ENCODE peak calls at places on chromosomes 4 and X, in five cellular contexts. Q is uterus, G is tibial nerve, R is cardiac muscle cell, X is endodermal cell. P is an unnamed sample.

GRCh38 chr4:77072195-77072753 is 3.5 kb downstream of the CCNI start:
- DNase-seq in G (no peak), X (no peak), Q (no peak), R (no peak), P (peak)

GRCh38 chrX:20001615-20002014 is 10.8 kb upstream of the BCLAF3 start:
- DNase-seq in G (no peak), R (no peak), Q (no peak), X (peak), P (no peak)

GRCh38 chr4:107619065-107619464 is 101.0 kb downstream of the PAPSS1 start:
- DNase-seq in X (no peak), R (no peak), Q (no peak), G (peak), P (no peak)

GRCh38 chrX:9493936-9494335 is 29.1 kb downstream of the TBL1X start:
- DNase-seq in R (no peak), G (no peak), Q (no peak), X (no peak), P (no peak)

GRCh38 chr4:62548108-62548524 is 1348.0 kb downstream of the ADGRL3 start:
- DNase-seq in Q (no peak), R (no peak), G (no peak), X (peak), P (no peak)

GRCh38 chr4:41658106-41658505 is 90.4 kb downstream of the PHOX2B start:
- DNase-seq in Q (no peak), X (no peak), G (no peak), R (no peak), P (no peak)

GRCh38 chrX:17441965-17442364 is 67.0 kb downstream of the NHS start:
- DNase-seq in R (no peak), X (no peak), Q (no peak), G (no peak), P (no peak)

GRCh38 chr4:53500552-53500951 is 90.7 kb downstream of the LNX1 start:
- DNase-seq in R (no peak), Q (no peak), G (no peak), X (no peak), P (no peak)

DNA sequence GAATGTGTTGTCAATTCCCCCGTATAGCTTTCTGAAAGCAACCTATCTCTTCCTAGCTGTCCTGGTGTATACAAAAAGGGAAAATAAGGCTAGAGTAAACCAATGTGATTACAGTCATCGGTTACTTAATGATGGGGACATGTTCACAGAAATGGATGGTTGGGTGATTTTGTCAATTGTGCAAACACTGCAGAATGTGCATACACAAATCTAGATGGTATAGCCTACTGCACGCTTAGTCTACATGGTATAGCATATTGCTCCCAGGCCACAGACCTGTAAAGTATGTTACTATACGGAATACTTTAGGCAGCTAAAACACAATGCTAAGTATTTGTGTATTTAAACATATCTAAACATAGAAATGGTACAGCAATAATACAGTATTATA is 5.1 kb downstream of the DTHD1 start:
- DNase-seq in G (no peak), X (no peak), R (no peak), Q (no peak), P (no peak)
- H3K27ac ChIP-seq in G (no peak), X (no peak), R (no peak), Q (no peak), P (no peak)

GRCh38 chr4:173990126-173990878 is 293.2 kb downstream of the FBXO8 start:
- DNase-seq in Q (peak), G (no peak), X (peak), R (peak), P (no peak)
- TF ChIP-seq CTCF in Q (peak), G (peak), X (peak), R (peak), P (peak)

GRCh38 chr4:185142563-185142910 is 529 bp upstream of the SLC25A4 start:
- DNase-seq in Q (no peak), G (no peak), R (no peak), X (no peak), P (no peak)

GRCh38 chr4:185137233-185137925 is 5.7 kb upstream of the SLC25A4 start:
- DNase-seq in X (no peak), R (no peak), G (no peak), Q (no peak), P (no peak)

GRCh38 chr4:185138161-185138560 is 4.9 kb upstream of the SLC25A4 start:
- DNase-seq in R (no peak), G (no peak), Q (no peak), X (no peak), P (no peak)

GRCh38 chr4:185141777-185142176 is 1.3 kb upstream of the SLC25A4 start:
- DNase-seq in G (no peak), X (no peak), R (no peak), Q (no peak), P (no peak)

GRCh38 chr4:185139736-185140135 is 3.3 kb upstream of the SLC25A4 start:
- DNase-seq in Q (no peak), G (no peak), X (no peak), R (no peak), P (no peak)
- H3K27ac ChIP-seq in Q (no peak), G (no peak), X (no peak), R (no peak), P (no peak)

GRCh38 chr4:23333556-23333945 is 556.3 kb downstream of the PPARGC1A start:
- DNase-seq in X (no peak), G (no peak), Q (no peak), R (no peak), P (no peak)

GRCh38 chr4:23332266-23332665 is 557.6 kb downstream of the PPARGC1A start:
- DNase-seq in Q (no peak), G (no peak), R (no peak), X (no peak), P (no peak)

GRCh38 chr4:23337292-23337691 is 552.6 kb downstream of the PPARGC1A start:
- DNase-seq in X (peak), G (no peak), Q (no peak), R (peak), P (no peak)

GRCh38 chr4:23333946-23334878 is 555.6 kb downstream of the PPARGC1A start:
- DNase-seq in G (peak), X (peak), Q (no peak), R (peak), P (no peak)
- TF ChIP-seq CTCF in G (no peak), X (peak), Q (no peak), R (peak), P (no peak)

GRCh38 chrX:41300758-41301437 is 33.1 kb upstream of the DDX3X start:
- DNase-seq in X (no peak), G (peak), Q (no peak), R (no peak), P (no peak)
- H3K27ac ChIP-seq in X (no peak), G (no peak), Q (no peak), R (no peak), P (no peak)

P was measured in stomach.